ENCODE peak calls at places on chromosome 11, in four cellular contexts. One of them, this sample, is unnamed.

GRCh38 chr11:92859290-92859689 is 110.2 kb upstream of the MTNR1B start:
- DNase-seq in heart right ventricle: no peak
- DNase-seq in sciatic nerve: no peak
- DNase-seq in activated T-cell treated with anti-CD3 and anti-CD28 coated beads, Interleukin-2, amount 50 U/mL, for 72 hours: no peak
- DNase-seq in this sample: no peak

GRCh38 chr11:28110839-28111235 is 2.6 kb downstream of the METTL15 start:
- DNase-seq in activated T-cell treated with anti-CD3 and anti-CD28 coated beads, Interleukin-2, amount 50 U/mL, for 72 hours: no peak
- DNase-seq in heart right ventricle: no peak
- DNase-seq in sciatic nerve: no peak
- DNase-seq in this sample: no peak

GRCh38 chr11:119148855-119149370 is at the start of gene ABCG4:
- DNase-seq in heart right ventricle: peak
- DNase-seq in activated T-cell treated with anti-CD3 and anti-CD28 coated beads, Interleukin-2, amount 50 U/mL, for 72 hours: peak
- DNase-seq in sciatic nerve: no peak
- DNase-seq in this sample: no peak

GRCh38 chr11:9516113-9516512 is 55.3 kb downstream of the ZNF143 start:
- DNase-seq in sciatic nerve: no peak
- DNase-seq in activated T-cell treated with anti-CD3 and anti-CD28 coated beads, Interleukin-2, amount 50 U/mL, for 72 hours: no peak
- DNase-seq in heart right ventricle: no peak
- DNase-seq in this sample: no peak

GRCh38 chr11:119560291-119560690 is 137.3 kb upstream of the THY1 start:
- DNase-seq in heart right ventricle: no peak
- DNase-seq in sciatic nerve: no peak
- DNase-seq in activated T-cell treated with anti-CD3 and anti-CD28 coated beads, Interleukin-2, amount 50 U/mL, for 72 hours: no peak
- DNase-seq in this sample: no peak

GRCh38 chr11:69982675-69983570 is 95.2 kb upstream of the ANO1 start:
- DNase-seq in heart right ventricle: no peak
- DNase-seq in activated T-cell treated with anti-CD3 and anti-CD28 coated beads, Interleukin-2, amount 50 U/mL, for 72 hours: no peak
- DNase-seq in sciatic nerve: no peak
- DNase-seq in this sample: no peak

GRCh38 chr11:72676874-72677341 is 2.7 kb upstream of the PDE2A start:
- DNase-seq in activated T-cell treated with anti-CD3 and anti-CD28 coated beads, Interleukin-2, amount 50 U/mL, for 72 hours: peak
- DNase-seq in sciatic nerve: peak
- DNase-seq in heart right ventricle: peak
- DNase-seq in this sample: peak

GRCh38 chr11:102452461-102453285 is at the start of gene TMEM123:
- DNase-seq in sciatic nerve: peak
- DNase-seq in activated T-cell treated with anti-CD3 and anti-CD28 coated beads, Interleukin-2, amount 50 U/mL, for 72 hours: peak
- DNase-seq in heart right ventricle: peak
- DNase-seq in this sample: peak

GRCh38 chr11:123357990-123358827 is 71.9 kb upstream of the GRAMD1B start:
- DNase-seq in heart right ventricle: peak
- DNase-seq in activated T-cell treated with anti-CD3 and anti-CD28 coated beads, Interleukin-2, amount 50 U/mL, for 72 hours: peak
- DNase-seq in sciatic nerve: no peak
- DNase-seq in this sample: no peak

GRCh38 chr11:12845739-12846358 is 163.3 kb upstream of the RASSF10 start:
- DNase-seq in activated T-cell treated with anti-CD3 and anti-CD28 coated beads, Interleukin-2, amount 50 U/mL, for 72 hours: no peak
- DNase-seq in heart right ventricle: peak
- DNase-seq in sciatic nerve: peak
- DNase-seq in this sample: no peak

GRCh38 chr11:105647780-105648179 is 37.9 kb downstream of the GRIA4 start:
- DNase-seq in sciatic nerve: no peak
- DNase-seq in activated T-cell treated with anti-CD3 and anti-CD28 coated beads, Interleukin-2, amount 50 U/mL, for 72 hours: no peak
- DNase-seq in heart right ventricle: no peak
- DNase-seq in this sample: no peak

GRCh38 chr11:91248199-91248807 is 976.3 kb upstream of the FAT3 start:
- DNase-seq in activated T-cell treated with anti-CD3 and anti-CD28 coated beads, Interleukin-2, amount 50 U/mL, for 72 hours: peak
- DNase-seq in heart right ventricle: no peak
- DNase-seq in sciatic nerve: no peak
- DNase-seq in this sample: peak

GRCh38 chr11:107665016-107665415 is 46.8 kb downstream of the SLN start:
- DNase-seq in activated T-cell treated with anti-CD3 and anti-CD28 coated beads, Interleukin-2, amount 50 U/mL, for 72 hours: no peak
- DNase-seq in heart right ventricle: no peak
- DNase-seq in sciatic nerve: no peak
- DNase-seq in this sample: no peak

GRCh38 chr11:64165482-64165841 is 451 bp downstream of the MACROD1 start:
- DNase-seq in heart right ventricle: peak
- DNase-seq in activated T-cell treated with anti-CD3 and anti-CD28 coated beads, Interleukin-2, amount 50 U/mL, for 72 hours: no peak
- DNase-seq in sciatic nerve: no peak
- DNase-seq in this sample: no peak

GRCh38 chr11:99687320-99687719 is 666.6 kb downstream of the CNTN5 start:
- DNase-seq in heart right ventricle: no peak
- DNase-seq in activated T-cell treated with anti-CD3 and anti-CD28 coated beads, Interleukin-2, amount 50 U/mL, for 72 hours: no peak
- DNase-seq in sciatic nerve: no peak
- DNase-seq in this sample: no peak

GRCh38 chr11:74138572-74138971 is 32.2 kb downstream of the C2CD3 start:
- DNase-seq in activated T-cell treated with anti-CD3 and anti-CD28 coated beads, Interleukin-2, amount 50 U/mL, for 72 hours: no peak
- DNase-seq in heart right ventricle: no peak
- DNase-seq in sciatic nerve: no peak
- DNase-seq in this sample: peak

GRCh38 chr11:12243511-12243910 is 133.1 kb downstream of the MICAL2 start:
- DNase-seq in activated T-cell treated with anti-CD3 and anti-CD28 coated beads, Interleukin-2, amount 50 U/mL, for 72 hours: no peak
- DNase-seq in heart right ventricle: no peak
- DNase-seq in sciatic nerve: no peak
- DNase-seq in this sample: no peak

GRCh38 chr11:23078289-23078971 is 218.2 kb upstream of the CCDC179 start:
- DNase-seq in activated T-cell treated with anti-CD3 and anti-CD28 coated beads, Interleukin-2, amount 50 U/mL, for 72 hours: no peak
- DNase-seq in sciatic nerve: no peak
- DNase-seq in heart right ventricle: no peak
- DNase-seq in this sample: peak

GRCh38 chr11:37786214-37786755 is 1188.2 kb upstream of the RAG2 start:
- DNase-seq in activated T-cell treated with anti-CD3 and anti-CD28 coated beads, Interleukin-2, amount 50 U/mL, for 72 hours: no peak
- DNase-seq in sciatic nerve: no peak
- DNase-seq in heart right ventricle: no peak
- DNase-seq in this sample: peak

This sample was measured in renal cortical epithelial cell.